ENCODE peak calls at places on chromosomes 2 and 18, in eight cellular contexts. G, K, C, I, S, U, O and A are unnamed samples.

GRCh38 chr2:105114551-105114950 is 76.7 kb downstream of the MRPS9 start:
- DNase-seq in S (peak; percentile 48), K (peak; percentile 59), O (no peak), U (no peak), I (peak; percentile 76), G (no peak), C (peak; percentile 49), A (no peak)

GRCh38 chr2:182761903-182762302 is 45.8 kb downstream of the DNAJC10 start:
- DNase-seq in I (peak; percentile 81), O (no peak), C (no peak), U (no peak), S (no peak), G (peak; percentile 63), K (no peak), A (no peak)

GRCh38 chr2:119678021-119678656 is 862 bp upstream of the TMEM177 start:
- DNase-seq in I (no peak), G (no peak), O (no peak), S (no peak), C (no peak), K (no peak), U (no peak), A (no peak)

GRCh38 chr18:4016391-4017049 is 438.6 kb downstream of the DLGAP1 start:
- DNase-seq in I (peak; percentile 7), U (no peak), C (no peak), S (no peak), K (no peak), G (no peak), O (no peak), A (no peak)

GRCh38 chr2:147511491-147511948 is 333.3 kb upstream of the ACVR2A start:
- DNase-seq in S (no peak), G (peak; percentile 71), U (no peak), K (no peak), C (no peak), O (no peak), I (no peak), A (no peak)

GRCh38 chr2:205892141-205893064 is 193.6 kb downstream of the INO80D start:
- DNase-seq in K (no peak), C (no peak), S (no peak), G (peak; percentile 88), O (no peak), I (peak; percentile 41), U (no peak), A (peak; percentile 34)

GRCh38 chr2:217289909-217290283 is 430.0 kb upstream of the TNP1 start:
- DNase-seq in I (no peak), G (no peak), U (no peak), S (no peak), O (no peak), K (no peak), C (no peak), A (peak; percentile 80)

GRCh38 chr18:49360582-49360981 is 99.9 kb downstream of the DYM start:
- DNase-seq in I (no peak), G (no peak), C (peak; percentile 9), U (no peak), S (no peak), K (no peak), O (no peak), A (no peak)

GRCh38 chr2:57981369-57981768 is 65.2 kb upstream of the VRK2 start:
- DNase-seq in I (peak; percentile 77), K (peak; percentile 10), S (no peak), O (no peak), U (no peak), G (no peak), C (no peak), A (no peak)

GRCh38 chr18:3226048-3226447 is 6.3 kb upstream of the MYOM1 start:
- DNase-seq in G (no peak), K (no peak), S (no peak), U (no peak), C (no peak), I (no peak), O (no peak), A (no peak)

GRCh38 chr18:62442391-62442790 is 80.4 kb upstream of the ZCCHC2 start:
- DNase-seq in O (no peak), G (no peak), S (no peak), I (no peak), C (no peak), K (no peak), U (no peak), A (no peak)

GRCh38 chr2:24515335-24515734 is 24.3 kb downstream of the NCOA1 start:
- DNase-seq in C (no peak), O (no peak), G (no peak), I (peak; percentile 37), U (no peak), K (no peak), S (no peak), A (no peak)

GRCh38 chr2:155815851-155816250 is 516.7 kb downstream of the NR4A2 start:
- DNase-seq in K (no peak), U (no peak), O (no peak), G (no peak), I (no peak), S (no peak), C (peak; percentile 36), A (peak; percentile 51)

GRCh38 chr2:31877008-31877407 is 133.8 kb downstream of the MEMO1 start:
- DNase-seq in C (no peak), I (peak; percentile 40), K (no peak), G (no peak), S (no peak), U (no peak), O (no peak), A (no peak)

GRCh38 chr2:222944971-222945740 is 84.3 kb downstream of the ACSL3 start:
- DNase-seq in S (no peak), O (no peak), G (no peak), K (no peak), C (no peak), I (no peak), U (no peak), A (no peak)